ENCODE peak calls at places on chromosomes 5 and 9, in nine cellular contexts. One of them, this sample, is unnamed.

GRCh38 chr5:71891856-71892255 is 172.8 kb downstream of the CARTPT start:
- DNase-seq in stimulated activated CD4-positive, alpha-beta T cell treated with anti-CD3 and anti-CD28 coated beads, Interleukin-2, amount 100 ng/mL, for 24 hours: no peak
- DNase-seq in ACHN: no peak
- DNase-seq in NCI-H1417: no peak
- DNase-seq in T-cell: no peak
- DNase-seq in activated CD8-positive, alpha-beta T cell treated with anti-CD3 and anti-CD28 coated beads, Interleukin-2, amount 10 ng/mL, durations not matched to agents 7 days and 5 days: no peak
- DNase-seq in sciatic nerve: no peak
- DNase-seq in NCI-H1092: no peak
- DNase-seq in fibroblast of villous mesenchyme: no peak
- DNase-seq in this sample: no peak

GRCh38 chr9:103183569-103184191 is 188.5 kb downstream of the CYLC2 start:
- DNase-seq in stimulated activated CD4-positive, alpha-beta T cell treated with anti-CD3 and anti-CD28 coated beads, Interleukin-2, amount 100 ng/mL, for 24 hours: no peak
- DNase-seq in ACHN: no peak
- DNase-seq in NCI-H1417: no peak
- DNase-seq in T-cell: no peak
- DNase-seq in activated CD8-positive, alpha-beta T cell treated with anti-CD3 and anti-CD28 coated beads, Interleukin-2, amount 10 ng/mL, durations not matched to agents 7 days and 5 days: no peak
- DNase-seq in sciatic nerve: no peak
- DNase-seq in NCI-H1092: peak; percentile 12
- DNase-seq in fibroblast of villous mesenchyme: no peak
- DNase-seq in this sample: no peak

GRCh38 chr9:16787724-16788123 is 82.7 kb downstream of the BNC2 start:
- DNase-seq in stimulated activated CD4-positive, alpha-beta T cell treated with anti-CD3 and anti-CD28 coated beads, Interleukin-2, amount 100 ng/mL, for 24 hours: no peak
- DNase-seq in ACHN: no peak
- DNase-seq in NCI-H1417: no peak
- DNase-seq in T-cell: no peak
- DNase-seq in activated CD8-positive, alpha-beta T cell treated with anti-CD3 and anti-CD28 coated beads, Interleukin-2, amount 10 ng/mL, durations not matched to agents 7 days and 5 days: no peak
- DNase-seq in sciatic nerve: no peak
- DNase-seq in NCI-H1092: no peak
- DNase-seq in fibroblast of villous mesenchyme: no peak
- DNase-seq in this sample: no peak

GRCh38 chr5:14257995-14258403 is 114.9 kb downstream of the TRIO start:
- DNase-seq in stimulated activated CD4-positive, alpha-beta T cell treated with anti-CD3 and anti-CD28 coated beads, Interleukin-2, amount 100 ng/mL, for 24 hours: no peak
- DNase-seq in ACHN: no peak
- DNase-seq in NCI-H1417: peak; percentile 92
- DNase-seq in T-cell: no peak
- DNase-seq in activated CD8-positive, alpha-beta T cell treated with anti-CD3 and anti-CD28 coated beads, Interleukin-2, amount 10 ng/mL, durations not matched to agents 7 days and 5 days: no peak
- DNase-seq in sciatic nerve: no peak
- DNase-seq in NCI-H1092: no peak
- DNase-seq in fibroblast of villous mesenchyme: no peak
- DNase-seq in this sample: peak; percentile 27

GRCh38 chr5:91049800-91050199 is 333.3 kb downstream of the ARRDC3 start:
- DNase-seq in stimulated activated CD4-positive, alpha-beta T cell treated with anti-CD3 and anti-CD28 coated beads, Interleukin-2, amount 100 ng/mL, for 24 hours: no peak
- DNase-seq in ACHN: peak; percentile 36
- DNase-seq in NCI-H1417: no peak
- DNase-seq in T-cell: no peak
- DNase-seq in activated CD8-positive, alpha-beta T cell treated with anti-CD3 and anti-CD28 coated beads, Interleukin-2, amount 10 ng/mL, durations not matched to agents 7 days and 5 days: no peak
- DNase-seq in sciatic nerve: no peak
- DNase-seq in NCI-H1092: no peak
- DNase-seq in fibroblast of villous mesenchyme: peak; percentile 52
- DNase-seq in this sample: no peak

GRCh38 chr9:130254753-130255637 is 10.6 kb upstream of the HMCN2 start:
- DNase-seq in stimulated activated CD4-positive, alpha-beta T cell treated with anti-CD3 and anti-CD28 coated beads, Interleukin-2, amount 100 ng/mL, for 24 hours: no peak
- DNase-seq in ACHN: no peak
- DNase-seq in NCI-H1417: peak; percentile 22
- DNase-seq in T-cell: no peak
- DNase-seq in activated CD8-positive, alpha-beta T cell treated with anti-CD3 and anti-CD28 coated beads, Interleukin-2, amount 10 ng/mL, durations not matched to agents 7 days and 5 days: no peak
- DNase-seq in sciatic nerve: peak; percentile 40
- DNase-seq in NCI-H1092: no peak
- DNase-seq in fibroblast of villous mesenchyme: no peak
- DNase-seq in this sample: peak; percentile 91

GRCh38 chr5:120405923-120406322 is 58.2 kb upstream of the PRR16 start:
- DNase-seq in stimulated activated CD4-positive, alpha-beta T cell treated with anti-CD3 and anti-CD28 coated beads, Interleukin-2, amount 100 ng/mL, for 24 hours: no peak
- DNase-seq in ACHN: peak; percentile 12
- DNase-seq in NCI-H1417: no peak
- DNase-seq in T-cell: no peak
- DNase-seq in activated CD8-positive, alpha-beta T cell treated with anti-CD3 and anti-CD28 coated beads, Interleukin-2, amount 10 ng/mL, durations not matched to agents 7 days and 5 days: no peak
- DNase-seq in sciatic nerve: no peak
- DNase-seq in NCI-H1092: no peak
- DNase-seq in fibroblast of villous mesenchyme: peak; percentile 59
- DNase-seq in this sample: no peak

GRCh38 chr5:134227259-134227658 is 1.4 kb upstream of the PPP2CA start:
- DNase-seq in stimulated activated CD4-positive, alpha-beta T cell treated with anti-CD3 and anti-CD28 coated beads, Interleukin-2, amount 100 ng/mL, for 24 hours: no peak
- DNase-seq in ACHN: no peak
- DNase-seq in NCI-H1417: peak; percentile 22
- DNase-seq in T-cell: no peak
- DNase-seq in activated CD8-positive, alpha-beta T cell treated with anti-CD3 and anti-CD28 coated beads, Interleukin-2, amount 10 ng/mL, durations not matched to agents 7 days and 5 days: no peak
- DNase-seq in sciatic nerve: peak; percentile 61
- DNase-seq in NCI-H1092: peak; percentile 1
- DNase-seq in fibroblast of villous mesenchyme: no peak
- DNase-seq in this sample: peak; percentile 45

GRCh38 chr5:1536298-1537165 is 12.8 kb upstream of the LPCAT1 start:
- DNase-seq in stimulated activated CD4-positive, alpha-beta T cell treated with anti-CD3 and anti-CD28 coated beads, Interleukin-2, amount 100 ng/mL, for 24 hours: peak; percentile 70
- DNase-seq in ACHN: peak; percentile 55
- DNase-seq in NCI-H1417: no peak
- DNase-seq in T-cell: peak; percentile 62
- DNase-seq in activated CD8-positive, alpha-beta T cell treated with anti-CD3 and anti-CD28 coated beads, Interleukin-2, amount 10 ng/mL, durations not matched to agents 7 days and 5 days: peak; percentile 73
- DNase-seq in sciatic nerve: peak; percentile 55
- DNase-seq in NCI-H1092: no peak
- DNase-seq in fibroblast of villous mesenchyme: peak; percentile 67
- DNase-seq in this sample: no peak

GRCh38 chr5:176639981-176640380 is 7.3 kb upstream of the TSPAN17 start:
- DNase-seq in stimulated activated CD4-positive, alpha-beta T cell treated with anti-CD3 and anti-CD28 coated beads, Interleukin-2, amount 100 ng/mL, for 24 hours: no peak
- DNase-seq in ACHN: no peak
- DNase-seq in NCI-H1417: no peak
- DNase-seq in T-cell: no peak
- DNase-seq in activated CD8-positive, alpha-beta T cell treated with anti-CD3 and anti-CD28 coated beads, Interleukin-2, amount 10 ng/mL, durations not matched to agents 7 days and 5 days: no peak
- DNase-seq in sciatic nerve: no peak
- DNase-seq in NCI-H1092: peak; percentile 61
- DNase-seq in fibroblast of villous mesenchyme: no peak
- DNase-seq in this sample: no peak

GRCh38 chr5:111733571-111733970 is 23.4 kb downstream of the NREP start:
- DNase-seq in stimulated activated CD4-positive, alpha-beta T cell treated with anti-CD3 and anti-CD28 coated beads, Interleukin-2, amount 100 ng/mL, for 24 hours: no peak
- DNase-seq in ACHN: no peak
- DNase-seq in NCI-H1417: no peak
- DNase-seq in T-cell: no peak
- DNase-seq in activated CD8-positive, alpha-beta T cell treated with anti-CD3 and anti-CD28 coated beads, Interleukin-2, amount 10 ng/mL, durations not matched to agents 7 days and 5 days: no peak
- DNase-seq in sciatic nerve: no peak
- DNase-seq in NCI-H1092: no peak
- DNase-seq in fibroblast of villous mesenchyme: no peak
- DNase-seq in this sample: no peak